ENCODE peak calls at places on chromosomes 5 and 9, in five cellular contexts. One of them, this sample, is unnamed.

GRCh38 chr9:17519761-17520160 is 59.1 kb upstream of the SH3GL2 start:
- DNase-seq in A549: no peak
- DNase-seq in WTC11: no peak
- DNase-seq in HepG2: no peak
- DNase-seq in GM12878: no peak
- DNase-seq in this sample: no peak

GRCh38 chr5:170121321-170121720 is 15.6 kb downstream of the FOXI1 start:
- DNase-seq in A549: no peak
- DNase-seq in WTC11: no peak
- DNase-seq in HepG2: no peak
- DNase-seq in GM12878: no peak
- DNase-seq in this sample: no peak

GRCh38 chr9:36448017-36448416 is 47.9 kb upstream of the RNF38 start:
- DNase-seq in A549: no peak
- DNase-seq in WTC11: no peak
- DNase-seq in HepG2: no peak
- DNase-seq in GM12878: no peak
- DNase-seq in this sample: no peak

GRCh38 chr5:14450055-14450524 is 131.5 kb upstream of the OTULINL start:
- DNase-seq in A549: no peak
- DNase-seq in WTC11: no peak
- DNase-seq in HepG2: no peak
- DNase-seq in GM12878: no peak
- DNase-seq in this sample: no peak

GRCh38 chr9:103037508-103038477 is 42.7 kb downstream of the CYLC2 start:
- DNase-seq in A549: no peak
- DNase-seq in WTC11: no peak
- DNase-seq in HepG2: no peak
- DNase-seq in GM12878: no peak
- DNase-seq in this sample: no peak

GRCh38 chr9:107465467-107466451 is 23.8 kb downstream of the KLF4 start:
- DNase-seq in A549: peak
- DNase-seq in WTC11: peak
- DNase-seq in HepG2: no peak
- DNase-seq in GM12878: no peak
- DNase-seq in this sample: peak

GRCh38 chr5:62632181-62632580 is 53.6 kb downstream of the LRRC70 start:
- DNase-seq in A549: no peak
- DNase-seq in WTC11: no peak
- DNase-seq in HepG2: no peak
- DNase-seq in GM12878: no peak
- DNase-seq in this sample: no peak

GRCh38 chr5:78974011-78974410 is 11.1 kb downstream of the ARSB start:
- DNase-seq in A549: no peak
- DNase-seq in WTC11: no peak
- DNase-seq in HepG2: no peak
- DNase-seq in GM12878: no peak
- DNase-seq in this sample: no peak

GRCh38 chr5:164203581-164204225 is 698.3 kb downstream of the MAT2B start:
- DNase-seq in A549: no peak
- DNase-seq in WTC11: no peak
- DNase-seq in HepG2: no peak
- DNase-seq in GM12878: no peak
- DNase-seq in this sample: no peak

GRCh38 chr5:71767661-71768060 is 48.6 kb downstream of the CARTPT start:
- DNase-seq in A549: no peak
- DNase-seq in WTC11: no peak
- DNase-seq in HepG2: no peak
- DNase-seq in GM12878: no peak
- DNase-seq in this sample: no peak

GRCh38 chr5:54545796-54546195 is 28.2 kb downstream of the SNX18 start:
- DNase-seq in A549: no peak
- DNase-seq in WTC11: no peak
- DNase-seq in HepG2: no peak
- DNase-seq in GM12878: no peak
- DNase-seq in this sample: no peak

GRCh38 chr5:96699186-96699820 is 37.1 kb downstream of the CAST start:
- DNase-seq in A549: no peak
- DNase-seq in WTC11: no peak
- DNase-seq in HepG2: no peak
- DNase-seq in GM12878: no peak
- DNase-seq in this sample: peak

GRCh38 chr5:34534237-34535108 is 121.7 kb upstream of the RAI14 start:
- DNase-seq in A549: no peak
- DNase-seq in WTC11: no peak
- DNase-seq in HepG2: peak
- DNase-seq in GM12878: peak
- DNase-seq in this sample: no peak

GRCh38 chr5:38468202-38468656 is 88.2 kb downstream of the LIFR start:
- DNase-seq in A549: peak
- DNase-seq in WTC11: no peak
- DNase-seq in HepG2: peak
- DNase-seq in GM12878: no peak
- DNase-seq in this sample: no peak

GRCh38 chr9:136806067-136806466 is 1.7 kb upstream of the RABL6 start:
- DNase-seq in A549: no peak
- DNase-seq in WTC11: no peak
- DNase-seq in HepG2: no peak
- DNase-seq in GM12878: no peak
- DNase-seq in this sample: no peak

GRCh38 chr5:151274666-151275065 is 21.7 kb downstream of the GM2A start:
- DNase-seq in A549: no peak
- DNase-seq in WTC11: no peak
- DNase-seq in HepG2: no peak
- DNase-seq in GM12878: no peak
- DNase-seq in this sample: no peak

GRCh38 chr5:169270827-169271226 is 30.1 kb downstream of the SLIT3 start:
- DNase-seq in A549: peak
- DNase-seq in WTC11: no peak
- DNase-seq in HepG2: no peak
- DNase-seq in GM12878: no peak
- DNase-seq in this sample: no peak

GRCh38 chr5:79517601-79518000 is 3.7 kb upstream of the HOMER1 start:
- DNase-seq in A549: no peak
- DNase-seq in WTC11: no peak
- DNase-seq in HepG2: no peak
- DNase-seq in GM12878: no peak
- DNase-seq in this sample: no peak

GRCh38 chr9:83247732-83248131 is 184.8 kb upstream of the RASEF start:
- DNase-seq in A549: no peak
- DNase-seq in WTC11: no peak
- DNase-seq in HepG2: no peak
- DNase-seq in GM12878: peak
- DNase-seq in this sample: no peak
- TF ChIP-seq ESRRA in A549: no peak
- TF ChIP-seq ESRRA in WTC11: no peak
- TF ChIP-seq ESRRA in HepG2: no peak
- TF ChIP-seq ESRRA in GM12878: no peak
- TF ChIP-seq ESRRA in this sample: no peak

GRCh38 chr5:150206076-150206779 is 16.4 kb downstream of the SLC6A7 start:
- DNase-seq in A549: no peak
- DNase-seq in WTC11: no peak
- DNase-seq in HepG2: no peak
- DNase-seq in GM12878: no peak
- DNase-seq in this sample: no peak
- TF ChIP-seq ESRRA in A549: no peak
- TF ChIP-seq ESRRA in WTC11: no peak
- TF ChIP-seq ESRRA in HepG2: no peak
- TF ChIP-seq ESRRA in GM12878: no peak
- TF ChIP-seq ESRRA in this sample: no peak

DNA sequence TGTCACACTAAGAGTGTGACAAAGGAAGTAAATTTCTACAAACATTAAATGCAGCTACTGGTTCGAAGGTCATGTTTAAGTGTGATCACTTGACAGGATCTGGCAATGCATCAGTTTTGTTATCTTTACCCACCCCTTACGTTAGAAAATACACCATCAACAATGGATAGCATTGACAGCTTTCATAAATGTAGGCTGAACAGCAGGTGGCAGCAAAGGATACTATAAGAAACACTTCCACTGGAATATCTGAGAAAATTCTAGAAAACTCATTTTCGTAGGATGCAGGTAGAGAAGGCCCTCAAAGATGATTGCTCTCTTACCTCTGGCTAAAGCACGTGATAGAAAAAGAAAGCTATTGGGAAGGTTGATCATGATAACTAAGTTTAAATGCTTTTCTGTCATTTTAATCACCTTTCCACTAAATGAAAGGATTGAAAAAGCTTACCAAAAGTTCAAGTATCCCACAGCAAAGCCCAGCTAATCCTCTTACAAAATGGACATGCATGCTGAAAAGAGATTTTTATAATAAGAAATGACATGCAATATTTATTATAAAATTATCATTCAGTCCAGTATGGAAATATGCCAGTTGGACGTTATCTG is 292.5 kb downstream of the PARP8 start:
- DNase-seq in A549: peak
- DNase-seq in WTC11: no peak
- DNase-seq in HepG2: peak
- DNase-seq in GM12878: no peak
- DNase-seq in this sample: peak
- TF ChIP-seq ESRRA in A549: no peak
- TF ChIP-seq ESRRA in WTC11: no peak
- TF ChIP-seq ESRRA in HepG2: no peak
- TF ChIP-seq ESRRA in GM12878: no peak
- TF ChIP-seq ESRRA in this sample: no peak

GRCh38 chr9:96495341-96495740 is 45.4 kb downstream of the HABP4 start:
- DNase-seq in A549: no peak
- DNase-seq in WTC11: no peak
- DNase-seq in HepG2: no peak
- DNase-seq in GM12878: no peak
- DNase-seq in this sample: no peak
- TF ChIP-seq ESRRA in A549: no peak
- TF ChIP-seq ESRRA in WTC11: no peak
- TF ChIP-seq ESRRA in HepG2: no peak
- TF ChIP-seq ESRRA in GM12878: no peak
- TF ChIP-seq ESRRA in this sample: no peak

GRCh38 chr5:39580702-39581498 is 156.1 kb upstream of the DAB2 start:
- DNase-seq in A549: no peak
- DNase-seq in WTC11: no peak
- DNase-seq in HepG2: no peak
- DNase-seq in GM12878: no peak
- DNase-seq in this sample: no peak
- TF ChIP-seq ESRRA in A549: no peak
- TF ChIP-seq ESRRA in WTC11: no peak
- TF ChIP-seq ESRRA in HepG2: no peak
- TF ChIP-seq ESRRA in GM12878: no peak
- TF ChIP-seq ESRRA in this sample: no peak

GRCh38 chr5:117680421-117680820 is 1105.8 kb upstream of the SEMA6A start:
- DNase-seq in A549: no peak
- DNase-seq in WTC11: no peak
- DNase-seq in HepG2: no peak
- DNase-seq in GM12878: no peak
- DNase-seq in this sample: no peak
- TF ChIP-seq ESRRA in A549: no peak
- TF ChIP-seq ESRRA in WTC11: no peak
- TF ChIP-seq ESRRA in HepG2: no peak
- TF ChIP-seq ESRRA in GM12878: no peak
- TF ChIP-seq ESRRA in this sample: no peak

GRCh38 chr9:114898741-114899140 is 31.6 kb downstream of the TNFSF8 start:
- DNase-seq in A549: no peak
- DNase-seq in WTC11: no peak
- DNase-seq in HepG2: no peak
- DNase-seq in GM12878: no peak
- DNase-seq in this sample: no peak
- TF ChIP-seq ESRRA in A549: no peak
- TF ChIP-seq ESRRA in WTC11: no peak
- TF ChIP-seq ESRRA in HepG2: no peak
- TF ChIP-seq ESRRA in GM12878: no peak
- TF ChIP-seq ESRRA in this sample: no peak

This sample was measured in K562.